ENCODE peak calls at places on chromosome 5, in four cellular contexts. B is SK-N-SH, T is fibroblast of lung, E is PC-3. I is an unnamed sample.

GRCh38 chr5:67495072-67495471 is 298.5 kb upstream of the CD180 start:
- DNase-seq in B (no peak), T (no peak), E (no peak), I (no peak)

GRCh38 chr5:34658023-34658422 is 1.9 kb downstream of the RAI14 start:
- DNase-seq in B (peak), T (no peak), E (peak), I (no peak)

GRCh38 chr5:164048527-164048926 is 543.1 kb downstream of the MAT2B start:
- DNase-seq in B (peak), T (peak), E (peak), I (no peak)

GRCh38 chr5:179858241-179858585 is 404 bp downstream of the MRNIP start:
- DNase-seq in B (peak), T (no peak), E (peak), I (peak)

GRCh38 chr5:141951341-141951781 is 6.6 kb downstream of the PCDH12 start:
- DNase-seq in B (peak), T (no peak), E (peak), I (no peak)

GRCh38 chr5:153498516-153498915 is 8.0 kb downstream of the GRIA1 start:
- DNase-seq in B (no peak), T (peak), E (no peak), I (no peak)

GRCh38 chr5:165495829-165496380 is 1990.5 kb downstream of the MAT2B start:
- DNase-seq in B (no peak), T (peak), E (no peak), I (no peak)

GRCh38 chr5:88355490-88356050 is 86.9 kb upstream of the TMEM161B start:
- DNase-seq in B (no peak), T (no peak), E (no peak), I (no peak)

GRCh38 chr5:111117149-111117548 is 25.0 kb downstream of the WDR36 start:
- DNase-seq in B (no peak), T (no peak), E (no peak), I (no peak)

GRCh38 chr5:5572010-5572982 is 149.8 kb downstream of the ICE1 start:
- DNase-seq in B (no peak), T (no peak), E (no peak), I (no peak)

GRCh38 chr5:79436821-79437220 is 77.1 kb downstream of the HOMER1 start:
- DNase-seq in B (no peak), T (peak), E (no peak), I (peak)

GRCh38 chr5:73302797-73303138 is 129.8 kb downstream of the TMEM174 start:
- DNase-seq in B (no peak), T (no peak), E (no peak), I (no peak)

GRCh38 chr5:139446956-139447779 is 7.8 kb upstream of the DNAJC18 start:
- DNase-seq in B (no peak), T (no peak), E (peak), I (peak)

GRCh38 chr5:177128551-177128976 is 5.0 kb upstream of the NSD1 start:
- DNase-seq in B (no peak), T (no peak), E (peak), I (peak)

GRCh38 chr5:61148516-61148915 is 13.8 kb downstream of the SMIM15 start:
- DNase-seq in B (no peak), T (peak), E (no peak), I (no peak)

GRCh38 chr5:161064297-161064696 is 212.3 kb upstream of the ATP10B start:
- DNase-seq in B (no peak), T (no peak), E (no peak), I (no peak)

GRCh38 chr5:135944967-135945560 is 9.7 kb downstream of the LECT2 start:
- DNase-seq in B (peak), T (peak), E (peak), I (peak)

GRCh38 chr5:38938424-38938823 is 92.6 kb downstream of the OSMR start:
- DNase-seq in B (no peak), T (peak), E (no peak), I (no peak)

GRCh38 chr5:32960340-32961065 is 249.4 kb downstream of the NPR3 start:
- DNase-seq in B (no peak), T (no peak), E (peak), I (peak)

GRCh38 chr5:53355316-53355715 is 125.1 kb upstream of the FST start:
- DNase-seq in B (no peak), T (peak), E (peak), I (peak)

GRCh38 chr5:15010936-15011335 is 139.4 kb upstream of the ANKH start:
- DNase-seq in B (no peak), T (peak), E (no peak), I (no peak)

GRCh38 chr5:150021491-150022162 is 21.1 kb downstream of the HMGXB3 start:
- DNase-seq in B (no peak), T (peak), E (peak), I (peak)

GRCh38 chr5:115735108-115735998 is 81.1 kb downstream of the CDO1 start:
- DNase-seq in B (no peak), T (no peak), E (no peak), I (no peak)

GRCh38 chr5:775960-776861 is 8.3 kb downstream of the ZDHHC11B start:
- DNase-seq in B (peak), T (no peak), E (no peak), I (no peak)

GRCh38 chr5:56325039-56325438 is 91.9 kb upstream of the ANKRD55 start:
- DNase-seq in B (no peak), T (no peak), E (no peak), I (no peak)

GRCh38 chr5:135332519-135333150 is 66.4 kb downstream of the MACROH2A1 start:
- DNase-seq in B (peak), T (peak), E (peak), I (peak)

GRCh38 chr5:149210968-149211495 is 60.6 kb upstream of the AFAP1L1 start:
- DNase-seq in B (no peak), T (no peak), E (no peak), I (no peak)

GRCh38 chr5:171152382-171152781 is 156.7 kb upstream of the TLX3 start:
- DNase-seq in B (peak), T (peak), E (peak), I (peak)

GRCh38 chr5:116837876-116838568 is 263.4 kb upstream of the SEMA6A start:
- DNase-seq in B (peak), T (no peak), E (no peak), I (no peak)

GRCh38 chr5:102865510-102866314 is 110.6 kb downstream of the PAM start:
- DNase-seq in B (peak), T (peak), E (peak), I (peak)

GRCh38 chr5:141742866-141743651 is 61.0 kb upstream of the ARAP3 start:
- DNase-seq in B (no peak), T (peak), E (peak), I (peak)

GRCh38 chr5:81783401-81783800 is 32.5 kb upstream of the SSBP2 start:
- DNase-seq in B (no peak), T (no peak), E (no peak), I (no peak)

GRCh38 chr5:83957188-83957587 is 236.5 kb upstream of the HAPLN1 start:
- DNase-seq in B (no peak), T (no peak), E (peak), I (peak)

GRCh38 chr5:160938532-160938931 is 86.5 kb upstream of the ATP10B start:
- DNase-seq in B (no peak), T (no peak), E (peak), I (peak)

GRCh38 chr5:73906277-73906676 is 280.3 kb downstream of the ARHGEF28 start:
- DNase-seq in B (no peak), T (no peak), E (peak), I (peak)

GRCh38 chr5:148932355-148932935 is 106.0 kb downstream of the ADRB2 start:
- DNase-seq in B (no peak), T (no peak), E (no peak), I (no peak)

GRCh38 chr5:43769576-43770352 is 166.8 kb downstream of the NNT start:
- DNase-seq in B (no peak), T (peak), E (no peak), I (peak)

GRCh38 chr5:14297697-14298096 is 154.6 kb downstream of the TRIO start:
- DNase-seq in B (no peak), T (no peak), E (no peak), I (no peak)

GRCh38 chr5:117973785-117974184 is 1014.6 kb downstream of the DTWD2 start:
- DNase-seq in B (no peak), T (no peak), E (no peak), I (no peak)

GRCh38 chr5:169744336-169744735 is 107.3 kb downstream of the DOCK2 start:
- DNase-seq in B (no peak), T (no peak), E (no peak), I (peak)
- H2AFZ ChIP-seq in B (no peak), T (no peak), E (no peak), I (no peak)

GRCh38 chr5:75608886-75609285 is 2.4 kb upstream of the ANKDD1B start:
- DNase-seq in B (no peak), T (no peak), E (no peak), I (no peak)

GRCh38 chr5:75612211-75612579 is 942 bp downstream of the ANKDD1B start:
- DNase-seq in B (no peak), T (no peak), E (no peak), I (no peak)

GRCh38 chr5:75610201-75610600 is 1.1 kb upstream of the ANKDD1B start:
- DNase-seq in B (no peak), T (no peak), E (peak), I (no peak)

GRCh38 chr5:75614165-75614564 is 2.9 kb downstream of the ANKDD1B start:
- DNase-seq in B (no peak), T (no peak), E (peak), I (no peak)

GRCh38 chr5:75611324-75612210 is at the start of gene ANKDD1B:
- DNase-seq in B (peak), T (peak), E (peak), I (peak)
- H2AFZ ChIP-seq in B (no peak), T (peak), E (peak), I (peak)

GRCh38 chr5:109743041-109743531 is 53.4 kb downstream of the MAN2A1 start:
- DNase-seq in B (no peak), T (no peak), E (no peak), I (no peak)

GRCh38 chr5:109744261-109744660 is 54.5 kb downstream of the MAN2A1 start:
- DNase-seq in B (no peak), T (no peak), E (no peak), I (no peak)

GRCh38 chr5:109741390-109741789 is 51.7 kb downstream of the MAN2A1 start:
- DNase-seq in B (no peak), T (no peak), E (no peak), I (no peak)

GRCh38 chr5:109740329-109740728 is 50.6 kb downstream of the MAN2A1 start:
- DNase-seq in B (no peak), T (no peak), E (peak), I (peak)

DNA sequence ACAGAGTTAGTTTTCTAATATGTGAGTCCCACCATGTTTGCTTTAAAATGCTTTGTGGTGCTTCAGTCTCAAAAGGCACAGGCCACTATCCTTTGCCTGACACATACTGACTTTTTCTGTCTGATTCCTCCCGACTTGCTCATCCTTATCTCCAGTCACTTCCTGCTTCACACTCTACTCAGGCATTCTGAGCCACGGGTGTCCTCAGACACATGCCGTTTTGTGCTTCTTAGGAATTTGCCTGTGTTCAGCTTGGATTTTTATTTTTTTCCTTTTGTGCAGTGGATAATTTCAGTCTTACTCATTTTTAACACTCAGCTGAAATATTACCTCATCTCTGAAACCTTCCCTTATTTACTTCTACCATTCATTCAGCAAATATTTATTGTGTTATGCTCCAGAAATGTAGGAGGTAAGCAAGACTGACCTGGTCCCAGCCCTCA is 54.1 kb downstream of the MAN2A1 start:
- DNase-seq in B (no peak), T (peak), E (peak), I (peak)
- H2AFZ ChIP-seq in B (peak), T (no peak), E (peak), I (no peak)

GRCh38 chr5:54581831-54582548 is 64.4 kb downstream of the SNX18 start:
- DNase-seq in B (no peak), T (peak), E (no peak), I (no peak)
- H2AFZ ChIP-seq in B (no peak), T (no peak), E (no peak), I (peak)